ENCODE peak calls at places on chromosomes 6 and 20, in five cellular contexts. One of them, this sample, is unnamed.

GRCh38 chr6:5671162-5671561 is 335.6 kb downstream of the NRN1 start:
- DNase-seq in sigmoid colon: no peak
- DNase-seq in prostate gland: no peak
- DNase-seq in body of pancreas: no peak
- DNase-seq in HepG2: peak
- DNase-seq in this sample: no peak

GRCh38 chr6:11368760-11369159 is 136.3 kb upstream of the NEDD9 start:
- DNase-seq in sigmoid colon: no peak
- DNase-seq in prostate gland: no peak
- DNase-seq in body of pancreas: no peak
- DNase-seq in HepG2: no peak
- DNase-seq in this sample: no peak

GRCh38 chr20:13221673-13222318 is 722 bp downstream of the ISM1 start:
- DNase-seq in sigmoid colon: peak
- DNase-seq in prostate gland: peak
- DNase-seq in body of pancreas: peak
- DNase-seq in HepG2: peak
- DNase-seq in this sample: peak

GRCh38 chr6:146357578-146358340 is 185.9 kb upstream of the RAB32 start:
- DNase-seq in sigmoid colon: no peak
- DNase-seq in prostate gland: no peak
- DNase-seq in body of pancreas: no peak
- DNase-seq in HepG2: no peak
- DNase-seq in this sample: peak

GRCh38 chr20:58145506-58146080 is 82.9 kb downstream of the ANKRD60 start:
- DNase-seq in sigmoid colon: peak
- DNase-seq in prostate gland: no peak
- DNase-seq in body of pancreas: no peak
- DNase-seq in HepG2: no peak
- DNase-seq in this sample: no peak

GRCh38 chr6:35049885-35050284 is 91.3 kb downstream of the TCP11 start:
- DNase-seq in sigmoid colon: peak
- DNase-seq in prostate gland: no peak
- DNase-seq in body of pancreas: no peak
- DNase-seq in HepG2: no peak
- DNase-seq in this sample: no peak

GRCh38 chr6:56724455-56724854 is 81.8 kb upstream of the DST start:
- DNase-seq in sigmoid colon: no peak
- DNase-seq in prostate gland: no peak
- DNase-seq in body of pancreas: no peak
- DNase-seq in HepG2: no peak
- DNase-seq in this sample: no peak

GRCh38 chr6:154352898-154353585 is 3.6 kb downstream of the IPCEF1 start:
- DNase-seq in sigmoid colon: no peak
- DNase-seq in prostate gland: no peak
- DNase-seq in body of pancreas: no peak
- DNase-seq in HepG2: no peak
- DNase-seq in this sample: peak

GRCh38 chr20:57821930-57822329 is 112.1 kb upstream of the PMEPA1 start:
- DNase-seq in sigmoid colon: peak
- DNase-seq in prostate gland: no peak
- DNase-seq in body of pancreas: no peak
- DNase-seq in HepG2: no peak
- DNase-seq in this sample: no peak

GRCh38 chr20:34190262-34190661 is 51.0 kb upstream of the ASIP start:
- DNase-seq in sigmoid colon: no peak
- DNase-seq in prostate gland: no peak
- DNase-seq in body of pancreas: no peak
- DNase-seq in HepG2: no peak
- DNase-seq in this sample: no peak

GRCh38 chr20:37336369-37337207 is 9.4 kb upstream of the SRC start:
- DNase-seq in sigmoid colon: peak
- DNase-seq in prostate gland: no peak
- DNase-seq in body of pancreas: no peak
- DNase-seq in HepG2: no peak
- DNase-seq in this sample: no peak

GRCh38 chr6:83417880-83418663 is 12.8 kb downstream of the ME1 start:
- DNase-seq in sigmoid colon: no peak
- DNase-seq in prostate gland: no peak
- DNase-seq in body of pancreas: no peak
- DNase-seq in HepG2: peak
- DNase-seq in this sample: no peak

GRCh38 chr6:139161817-139162284 is 27.0 kb downstream of the HECA start:
- DNase-seq in sigmoid colon: no peak
- DNase-seq in prostate gland: no peak
- DNase-seq in body of pancreas: no peak
- DNase-seq in HepG2: no peak
- DNase-seq in this sample: no peak

GRCh38 chr6:30206152-30206551 is 7.1 kb downstream of the TRIM26 start:
- DNase-seq in sigmoid colon: peak
- DNase-seq in prostate gland: no peak
- DNase-seq in body of pancreas: no peak
- DNase-seq in HepG2: no peak
- DNase-seq in this sample: no peak

GRCh38 chr6:107653183-107653580 is 163.3 kb downstream of the SOBP start:
- DNase-seq in sigmoid colon: no peak
- DNase-seq in prostate gland: no peak
- DNase-seq in body of pancreas: no peak
- DNase-seq in HepG2: no peak
- DNase-seq in this sample: no peak

GRCh38 chr6:73965408-73966145 is 269.6 kb downstream of the CD109 start:
- DNase-seq in sigmoid colon: no peak
- DNase-seq in prostate gland: no peak
- DNase-seq in body of pancreas: no peak
- DNase-seq in HepG2: no peak
- DNase-seq in this sample: no peak

GRCh38 chr20:63536997-63537524 is at the start of gene PTK6:
- DNase-seq in sigmoid colon: no peak
- DNase-seq in prostate gland: no peak
- DNase-seq in body of pancreas: peak
- DNase-seq in HepG2: no peak
- DNase-seq in this sample: no peak

GRCh38 chr20:18272451-18272850 is 15.9 kb upstream of the ZNF133 start:
- DNase-seq in sigmoid colon: no peak
- DNase-seq in prostate gland: no peak
- DNase-seq in body of pancreas: no peak
- DNase-seq in HepG2: peak
- DNase-seq in this sample: no peak

GRCh38 chr6:151088599-151088935 is 151.2 kb upstream of the AKAP12 start:
- DNase-seq in sigmoid colon: no peak
- DNase-seq in prostate gland: no peak
- DNase-seq in body of pancreas: no peak
- DNase-seq in HepG2: no peak
- DNase-seq in this sample: no peak

GRCh38 chr6:16031278-16031981 is 97.5 kb upstream of the MYLIP start:
- DNase-seq in sigmoid colon: no peak
- DNase-seq in prostate gland: no peak
- DNase-seq in body of pancreas: no peak
- DNase-seq in HepG2: peak
- DNase-seq in this sample: no peak

GRCh38 chr6:51398064-51398740 is 579.5 kb downstream of the TFAP2B start:
- DNase-seq in sigmoid colon: no peak
- DNase-seq in prostate gland: no peak
- DNase-seq in body of pancreas: no peak
- DNase-seq in HepG2: no peak
- DNase-seq in this sample: no peak

GRCh38 chr6:36196049-36196879 is at the start of gene BRPF3:
- DNase-seq in sigmoid colon: peak
- DNase-seq in prostate gland: peak
- DNase-seq in body of pancreas: peak
- DNase-seq in HepG2: peak
- DNase-seq in this sample: peak
- TF ChIP-seq POLR2A in sigmoid colon: no peak
- TF ChIP-seq POLR2A in prostate gland: no peak
- TF ChIP-seq POLR2A in body of pancreas: peak
- TF ChIP-seq POLR2A in HepG2: peak
- TF ChIP-seq POLR2A in this sample: peak

GRCh38 chr6:90086517-90086916 is 192.2 kb downstream of the GJA10 start:
- DNase-seq in sigmoid colon: no peak
- DNase-seq in prostate gland: no peak
- DNase-seq in body of pancreas: no peak
- DNase-seq in HepG2: no peak
- DNase-seq in this sample: no peak
- TF ChIP-seq CTCF in sigmoid colon: no peak
- TF ChIP-seq CTCF in prostate gland: no peak
- TF ChIP-seq CTCF in body of pancreas: no peak
- TF ChIP-seq CTCF in HepG2: peak
- TF ChIP-seq CTCF in this sample: no peak

DNA sequence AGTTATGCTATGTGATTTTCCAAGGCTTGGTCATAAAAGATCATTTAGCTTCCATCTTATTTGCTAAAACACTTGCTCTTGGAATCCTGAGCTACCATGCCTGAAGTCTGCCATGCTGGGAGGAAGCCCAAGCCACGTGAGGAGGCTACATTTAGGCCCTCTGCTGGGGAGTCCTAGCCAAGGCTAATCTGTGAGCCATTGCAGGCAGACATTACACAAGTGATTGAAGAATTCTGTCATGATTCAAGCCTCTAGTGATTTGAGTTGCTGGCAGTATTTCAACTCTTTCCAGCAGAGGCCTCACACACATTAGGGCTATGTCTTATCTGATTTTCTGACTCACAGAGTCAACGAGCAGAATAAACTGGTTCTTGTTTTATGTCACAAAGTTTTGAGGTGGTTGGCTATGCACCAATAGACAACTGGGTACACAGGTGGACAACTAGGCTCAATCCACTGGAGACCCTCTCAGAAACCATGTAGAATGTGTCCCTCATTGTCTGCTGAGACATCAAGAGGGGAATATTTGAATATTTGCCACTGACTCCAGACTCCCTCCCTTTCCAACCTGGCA is 227.2 kb upstream of the SULF2 start:
- DNase-seq in sigmoid colon: no peak
- DNase-seq in prostate gland: no peak
- DNase-seq in body of pancreas: no peak
- DNase-seq in HepG2: peak
- DNase-seq in this sample: no peak
- TF ChIP-seq POLR2A in sigmoid colon: no peak
- TF ChIP-seq POLR2A in prostate gland: no peak
- TF ChIP-seq POLR2A in body of pancreas: no peak
- TF ChIP-seq POLR2A in HepG2: no peak
- TF ChIP-seq POLR2A in this sample: no peak

DNA sequence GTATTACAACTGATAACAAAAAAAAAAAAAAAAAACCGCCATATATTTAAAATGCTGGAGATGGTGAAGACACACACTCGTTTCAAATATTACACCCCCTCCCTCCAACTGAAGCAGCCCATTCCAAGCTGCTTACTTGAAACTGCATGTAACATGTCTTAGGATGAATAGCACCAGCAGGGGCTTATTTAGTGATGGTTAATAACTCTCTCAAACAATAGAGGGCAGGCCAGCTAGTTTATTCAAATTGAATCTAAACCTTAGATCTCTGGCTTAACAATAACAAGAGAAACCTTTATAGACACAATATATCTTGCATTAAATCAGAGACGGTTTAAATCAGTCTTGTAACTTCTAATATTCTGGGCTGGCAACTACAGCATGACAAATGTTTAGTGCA is 9.3 kb upstream of the JPH2 start:
- DNase-seq in sigmoid colon: no peak
- DNase-seq in prostate gland: no peak
- DNase-seq in body of pancreas: no peak
- DNase-seq in HepG2: no peak
- DNase-seq in this sample: no peak
- TF ChIP-seq CTCF in sigmoid colon: no peak
- TF ChIP-seq CTCF in prostate gland: no peak
- TF ChIP-seq CTCF in body of pancreas: no peak
- TF ChIP-seq CTCF in HepG2: no peak
- TF ChIP-seq CTCF in this sample: no peak